ENCODE peak calls at places on chromosomes 7 and 10, in nine cellular contexts. H is HFF-Myc; Y is NCI-H1930; D is HTR-8/SVneo; U is fibroblast of the aortic adventitia; Q is astrocyte of the spinal cord; P is cardiac muscle cell; K is stimulated activated CD4-positive, alpha-beta T cell treated with anti-CD3 and anti-CD28 coated beads, Interleukin-4, amount 100 ng/mL, for 1 hour; S is fibroblast of villous mesenchyme. N is an unnamed sample.

GRCh38 chr10:27695088-27695487 is 50.5 kb downstream of the MKX start:
- DNase-seq in S (no peak), H (no peak), P (no peak), Y (no peak), Q (no peak), K (no peak), D (no peak), U (no peak), N (no peak)

GRCh38 chr7:2607122-2607912 is 24.5 kb upstream of the TTYH3 start:
- DNase-seq in P (no peak), Q (no peak), U (peak; percentile 16), K (no peak), S (no peak), H (no peak), Y (no peak), D (no peak), N (no peak)

GRCh38 chr7:115851291-115851690 is 179.3 kb downstream of the TFEC start:
- DNase-seq in D (peak; percentile 1), S (peak; percentile 66), Q (peak; percentile 74), U (peak; percentile 83), Y (peak; percentile 11), P (peak; percentile 9), H (peak; percentile 51), K (no peak), N (peak; percentile 52)

GRCh38 chr10:78464856-78465221 is 431.2 kb downstream of the RPS24 start:
- DNase-seq in U (no peak), S (no peak), H (no peak), K (no peak), Y (no peak), P (no peak), D (no peak), Q (no peak), N (no peak)

GRCh38 chr10:77490915-77491314 is 146.7 kb downstream of the KCNMA1 start:
- DNase-seq in P (no peak), Y (no peak), S (no peak), D (no peak), H (no peak), Q (peak; percentile 78), U (peak; percentile 45), K (no peak), N (no peak)

GRCh38 chr10:128035557-128035973 is 90.7 kb downstream of the MKI67 start:
- DNase-seq in D (peak; percentile 6), P (peak; percentile 60), S (peak; percentile 23), K (peak; percentile 64), H (no peak), U (peak; percentile 22), Q (no peak), Y (no peak), N (no peak)

GRCh38 chr7:158958618-158959017 is 102.3 kb downstream of the DYNC2I1 start:
- DNase-seq in K (no peak), Y (no peak), D (no peak), U (no peak), H (no peak), S (no peak), Q (no peak), P (no peak), N (no peak)

GRCh38 chr7:87876759-87877234 is 504 bp downstream of the DBF4 start:
- DNase-seq in D (no peak), Y (peak; percentile 50), P (peak; percentile 78), K (peak; percentile 52), U (peak; percentile 56), S (peak; percentile 73), H (no peak), Q (peak; percentile 73), N (peak; percentile 14)

GRCh38 chr10:8052344-8052969 is 2.0 kb upstream of the GATA3 start:
- DNase-seq in P (no peak), D (no peak), U (no peak), H (no peak), Q (peak; percentile 45), K (peak; percentile 32), S (peak; percentile 8), Y (no peak), N (no peak)

GRCh38 chr10:16521311-16522016 is at the start of gene C1QL3:
- DNase-seq in H (no peak), Y (no peak), S (peak; percentile 23), K (peak; percentile 19), P (peak; percentile 52), Q (peak; percentile 18), U (peak; percentile 15), D (no peak), N (no peak)

GRCh38 chr7:4850262-4850795 is 11.5 kb downstream of the PAPOLB start:
- DNase-seq in S (no peak), H (no peak), P (no peak), D (no peak), Q (no peak), U (no peak), Y (no peak), K (no peak), N (no peak)

GRCh38 chr7:94432799-94433198 is 38.1 kb downstream of the COL1A2 start:
- DNase-seq in D (no peak), S (peak; percentile 10), U (peak; percentile 59), Q (peak; percentile 41), K (no peak), P (no peak), H (no peak), Y (no peak), N (no peak)

N was measured in AG09319.